ENCODE peak calls at places on chromosomes 11 and 22, in six cellular contexts. A, J, Q, R, W and V are unnamed samples.

GRCh38 chr11:29321293-29322132 is 695.3 kb downstream of the KCNA4 start:
- DNase-seq in J (no peak), W (no peak), R (no peak), A (no peak), Q (no peak), V (no peak)

GRCh38 chr11:16749666-16750065 is 11.2 kb downstream of the C11orf58 start:
- DNase-seq in W (no peak), J (no peak), Q (no peak), R (no peak), A (no peak), V (no peak)

GRCh38 chr11:31822604-31823371 is 11.7 kb upstream of the PAX6 start:
- DNase-seq in A (peak), Q (no peak), J (no peak), R (no peak), W (no peak), V (no peak)

GRCh38 chr11:8832571-8833260 is 78.3 kb upstream of the AKIP1 start:
- DNase-seq in A (peak), W (no peak), R (no peak), Q (no peak), J (no peak), V (no peak)

GRCh38 chr11:69718147-69718546 is 14.3 kb upstream of the FGF19 start:
- DNase-seq in R (peak), A (peak), J (peak), W (no peak), Q (no peak), V (no peak)

GRCh38 chr22:40628354-40629042 is 8.0 kb downstream of the MRTFA start:
- DNase-seq in R (no peak), J (no peak), Q (no peak), W (no peak), A (no peak), V (no peak)

GRCh38 chr11:12673601-12673923 is 659 bp upstream of the TEAD1 start:
- DNase-seq in W (no peak), Q (no peak), J (no peak), R (no peak), A (no peak), V (no peak)

GRCh38 chr11:14578551-14578956 is 58.4 kb upstream of the PSMA1 start:
- DNase-seq in A (peak), J (no peak), W (peak), Q (peak), R (no peak), V (no peak)

GRCh38 chr11:47259178-47259977 is 1.6 kb downstream of the NR1H3 start:
- DNase-seq in A (peak), W (no peak), Q (peak), J (no peak), R (no peak), V (no peak)

GRCh38 chr22:45268167-45268957 is 16.4 kb upstream of the UPK3A start:
- DNase-seq in W (peak), A (peak), Q (peak), R (peak), J (peak), V (peak)

GRCh38 chr11:121800704-121801516 is 315.1 kb downstream of the BLID start:
- DNase-seq in Q (no peak), J (peak), W (no peak), A (peak), R (peak), V (no peak)

GRCh38 chr22:47678048-47678447 is 915.6 kb downstream of the TBC1D22A start:
- DNase-seq in A (no peak), W (no peak), Q (no peak), J (no peak), R (no peak), V (no peak)

GRCh38 chr11:1796297-1797011 is 32.7 kb upstream of the CTSD start:
- DNase-seq in W (no peak), A (peak), Q (no peak), R (no peak), J (no peak), V (no peak)

GRCh38 chr11:74470526-74470925 is 3.2 kb upstream of the KCNE3 start:
- DNase-seq in A (no peak), W (no peak), J (no peak), Q (no peak), R (no peak), V (no peak)

GRCh38 chr11:84089072-84090057 is 803.2 kb upstream of the CCDC90B start:
- DNase-seq in W (no peak), R (no peak), Q (no peak), J (no peak), A (no peak), V (no peak)

GRCh38 chr22:19995611-19996339 is 20.8 kb downstream of the ARVCF start:
- DNase-seq in J (no peak), R (no peak), W (no peak), Q (no peak), A (no peak), V (no peak)

GRCh38 chr11:74321487-74322188 is 10.2 kb upstream of the P4HA3 start:
- DNase-seq in W (no peak), J (no peak), A (peak), Q (no peak), R (peak), V (peak)

GRCh38 chr11:96161271-96162089 is 181.5 kb downstream of the MAML2 start:
- DNase-seq in Q (no peak), J (no peak), A (no peak), R (no peak), W (no peak), V (no peak)

GRCh38 chr22:36331912-36332622 is 55.7 kb downstream of the MYH9 start:
- DNase-seq in J (no peak), R (no peak), W (peak), A (peak), Q (peak), V (no peak)

GRCh38 chr11:3014314-3014938 is 22.3 kb upstream of the NAP1L4 start:
- DNase-seq in W (peak), R (no peak), A (no peak), Q (peak), J (no peak), V (no peak)

GRCh38 chr11:16981651-16982194 is 32.5 kb downstream of the PLEKHA7 start:
- DNase-seq in R (peak), J (peak), Q (no peak), A (peak), W (no peak), V (no peak)

GRCh38 chr22:26484360-26484706 is 656 bp downstream of the SRRD start:
- DNase-seq in W (no peak), J (no peak), A (no peak), R (no peak), Q (no peak), V (no peak)

GRCh38 chr11:18749681-18750319 is 23.8 kb upstream of the IGSF22 start:
- DNase-seq in A (peak), R (peak), J (no peak), W (no peak), Q (no peak), V (no peak)

GRCh38 chr11:74005721-74006517 is 3.0 kb downstream of the UCP3 start:
- DNase-seq in R (no peak), A (no peak), Q (no peak), J (no peak), W (no peak), V (no peak)

GRCh38 chr11:93468286-93468685 is 74.9 kb downstream of the SMCO4 start:
- DNase-seq in W (no peak), Q (no peak), A (no peak), J (no peak), R (no peak), V (no peak)

GRCh38 chr11:90737328-90738050 is 514.6 kb upstream of the CHORDC1 start:
- DNase-seq in W (no peak), R (no peak), J (no peak), Q (no peak), A (no peak), V (no peak)

GRCh38 chr11:61325649-61326414 is 7.1 kb downstream of the DDB1 start:
- DNase-seq in J (no peak), A (no peak), Q (no peak), W (no peak), R (no peak), V (no peak)

GRCh38 chr11:69484427-69485259 is 3.2 kb downstream of the LINC01488 start:
- DNase-seq in W (no peak), Q (no peak), R (no peak), J (no peak), A (no peak), V (no peak)

GRCh38 chr22:27642104-27642800 is 159.3 kb downstream of the MN1 start:
- DNase-seq in J (peak), W (no peak), R (no peak), Q (no peak), A (no peak), V (no peak)

GRCh38 chr11:72162891-72163492 is 27.5 kb downstream of the FOLR3 start:
- DNase-seq in W (no peak), J (no peak), Q (no peak), A (no peak), R (no peak), V (no peak)

GRCh38 chr11:299081-299891 is at the start of gene IFITM5:
- DNase-seq in W (no peak), Q (no peak), R (no peak), A (no peak), J (no peak), V (no peak)

GRCh38 chr11:296206-296975 is 2.9 kb downstream of the IFITM5 start:
- DNase-seq in A (no peak), J (no peak), W (no peak), Q (no peak), R (no peak), V (no peak)

GRCh38 chr11:296976-297665 is 2.2 kb downstream of the IFITM5 start:
- DNase-seq in Q (no peak), W (no peak), J (no peak), R (no peak), A (no peak), V (no peak)

GRCh38 chr11:298406-299065 is 790 bp downstream of the IFITM5 start:
- DNase-seq in R (no peak), W (no peak), J (no peak), Q (peak), A (no peak), V (no peak)

GRCh38 chr11:297666-298405 is 1.5 kb downstream of the IFITM5 start:
- DNase-seq in J (no peak), A (no peak), R (no peak), Q (no peak), W (peak), V (no peak)
- H3K4me3 ChIP-seq in J (no peak), A (no peak), R (no peak), Q (no peak), W (no peak), V (no peak)

GRCh38 chr11:119728651-119729580 is at the start of gene NECTIN1:
- DNase-seq in A (peak), J (peak), Q (peak), R (peak), W (peak), V (no peak)

GRCh38 chr11:119730789-119731386 is 1.9 kb upstream of the NECTIN1 start:
- DNase-seq in J (no peak), A (no peak), R (no peak), Q (no peak), W (no peak), V (no peak)

GRCh38 chr11:119729581-119730346 is 764 bp upstream of the NECTIN1 start:
- DNase-seq in Q (peak), W (no peak), J (peak), R (no peak), A (peak), V (no peak)

GRCh38 chr11:119728226-119728626 is 774 bp downstream of the NECTIN1 start:
- DNase-seq in Q (peak), R (no peak), A (no peak), J (peak), W (no peak), V (no peak)

GRCh38 chr11:119730347-119730613 is 1.3 kb upstream of the NECTIN1 start:
- DNase-seq in A (no peak), W (no peak), R (no peak), Q (no peak), J (no peak), V (no peak)
- H3K4me3 ChIP-seq in A (no peak), W (no peak), R (peak), Q (peak), J (no peak), V (no peak)

DNA sequence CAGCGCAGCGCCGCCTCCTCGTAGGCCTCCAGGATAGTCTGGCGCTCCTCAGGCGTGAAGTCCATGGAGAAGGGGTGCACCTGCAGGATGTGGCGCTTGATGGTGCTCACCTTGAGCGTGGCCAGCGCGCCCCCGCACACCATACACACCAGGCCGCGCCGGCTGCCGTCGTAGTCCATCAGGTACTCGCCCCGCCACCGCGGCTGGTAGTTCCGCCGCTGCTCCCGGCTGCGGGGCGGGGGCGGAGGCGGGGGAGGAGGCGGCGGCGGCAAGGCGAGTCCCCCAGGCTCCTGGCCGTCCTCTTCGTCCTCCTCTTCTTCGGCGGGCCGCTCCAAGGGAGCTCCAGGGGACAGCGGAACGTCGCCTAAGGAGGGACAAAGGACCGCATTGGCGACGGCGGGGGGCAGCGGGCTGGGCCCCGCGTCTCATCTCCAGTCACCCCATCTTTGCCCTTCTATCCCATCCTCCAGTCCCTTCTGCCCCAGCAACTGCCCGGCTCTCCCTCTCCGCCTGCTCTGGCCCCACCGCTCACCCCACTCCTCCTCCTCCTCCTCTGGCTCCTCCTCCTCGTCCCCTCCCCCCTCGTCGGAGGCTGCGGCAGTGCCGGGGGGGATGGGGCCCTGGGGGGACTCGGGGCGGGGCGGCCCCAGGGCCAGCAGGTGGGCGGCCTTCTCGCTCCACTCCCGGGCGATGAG is 4.9 kb downstream of the ZFTA start:
- DNase-seq in A (peak), W (no peak), R (no peak), J (peak), Q (peak), V (no peak)
- H3K4me3 ChIP-seq in A (peak), W (no peak), R (peak), J (peak), Q (peak), V (peak)

DNA sequence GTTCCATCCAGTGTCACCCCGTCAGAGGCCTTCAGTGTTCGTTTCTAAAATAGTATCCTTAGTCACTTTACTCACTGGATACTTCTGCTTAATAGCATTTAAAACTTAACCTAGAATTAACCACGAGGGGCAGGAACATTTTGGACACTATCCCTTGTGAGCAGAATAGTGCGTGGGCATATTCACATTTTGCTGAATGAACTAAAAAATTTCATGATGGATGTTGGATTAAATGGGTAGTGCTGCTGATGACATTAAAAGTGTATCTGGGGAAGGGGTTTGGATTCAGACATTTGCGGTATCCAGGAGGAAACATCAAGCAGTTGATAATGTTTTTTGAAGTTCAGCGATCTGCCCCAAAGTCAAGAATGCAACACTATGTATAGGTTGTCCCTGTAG is 750 bp upstream of the NAT10 start:
- DNase-seq in J (no peak), W (no peak), Q (no peak), A (no peak), R (peak), V (no peak)
- H3K4me3 ChIP-seq in J (peak), W (peak), Q (peak), A (peak), R (peak), V (peak)

DNA sequence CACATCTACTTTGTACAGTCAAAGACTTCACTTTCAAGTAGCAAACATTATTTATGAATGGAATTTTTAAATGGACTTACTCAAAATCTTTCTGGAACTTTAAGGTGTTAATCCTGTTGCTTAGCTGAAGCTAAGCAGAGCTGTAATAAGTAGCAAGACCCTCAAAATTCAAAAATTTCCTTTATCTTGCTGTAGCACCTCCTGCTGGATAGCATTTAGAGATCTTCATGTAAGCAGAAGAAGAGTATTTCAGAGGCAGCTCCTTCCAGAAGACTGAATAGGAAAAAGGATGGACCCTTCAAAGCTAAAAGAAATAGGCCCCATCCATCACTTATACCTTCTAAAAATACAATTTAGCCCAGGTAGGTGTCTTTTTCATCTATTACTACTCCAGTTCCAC is 3.4 kb downstream of the PHF21A start:
- DNase-seq in R (no peak), W (no peak), J (no peak), Q (no peak), A (peak), V (no peak)
- H3K4me3 ChIP-seq in R (no peak), W (no peak), J (no peak), Q (no peak), A (no peak), V (no peak)

DNA sequence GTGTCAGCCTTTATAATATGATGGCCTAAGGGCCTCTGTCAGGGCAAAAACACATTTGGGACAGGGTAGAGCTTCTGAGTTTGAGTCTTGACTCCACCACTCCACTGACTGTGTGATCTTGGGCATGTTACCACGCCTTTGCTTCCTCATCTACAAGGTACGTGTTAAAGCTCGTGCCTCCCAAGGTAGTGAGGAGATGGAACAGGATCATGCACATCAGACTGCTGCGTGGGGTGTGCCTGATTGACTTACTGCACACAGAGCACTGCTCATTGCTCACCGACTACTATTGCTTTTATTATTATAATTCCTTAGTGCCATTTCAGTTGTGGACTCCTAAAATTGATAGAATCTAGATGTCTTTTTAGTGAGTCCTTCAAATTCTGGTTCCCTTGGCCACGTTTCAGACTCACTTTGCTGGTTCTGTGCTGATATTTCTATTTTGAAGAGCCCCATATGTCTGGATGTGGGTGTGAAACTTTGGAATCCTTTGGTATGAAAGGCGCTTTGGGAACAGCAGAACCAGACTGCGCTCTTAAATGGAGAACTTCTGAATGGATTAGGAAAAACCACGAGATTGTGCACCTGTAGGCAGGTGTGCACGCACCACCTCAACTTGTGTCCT is 44.1 kb upstream of the RAB1B start:
- DNase-seq in R (no peak), Q (no peak), W (no peak), A (no peak), J (no peak), V (no peak)
- H3K4me3 ChIP-seq in R (no peak), Q (no peak), W (no peak), A (no peak), J (no peak), V (no peak)

DNA sequence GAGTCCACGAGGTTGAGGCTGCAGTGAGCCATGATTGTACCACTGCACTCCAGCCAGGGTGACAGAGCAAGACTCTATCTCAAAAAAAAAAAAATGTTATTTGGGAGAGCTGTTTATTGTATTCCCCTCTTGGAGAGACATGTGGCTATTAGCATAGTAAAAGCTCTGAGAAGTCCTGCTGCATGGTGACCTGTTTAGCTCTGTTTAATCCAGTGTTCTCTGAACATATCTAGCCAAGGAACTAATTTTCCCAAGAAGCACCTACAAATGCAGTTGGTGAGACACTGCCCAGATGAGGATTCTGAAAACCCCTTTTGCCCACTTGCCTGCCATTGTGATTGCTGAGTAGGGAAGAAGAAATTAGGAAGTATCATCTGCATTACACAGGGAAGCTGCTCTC is 15.6 kb downstream of the TIMP3 start:
- DNase-seq in R (no peak), Q (no peak), J (no peak), A (no peak), W (no peak), V (no peak)
- H3K4me3 ChIP-seq in R (no peak), Q (no peak), J (no peak), A (no peak), W (no peak), V (no peak)

GRCh38 chr22:50488006-50488677 is 1.5 kb downstream of the MIOX start:
- DNase-seq in R (no peak), J (no peak), W (no peak), A (no peak), Q (no peak), V (no peak)

GRCh38 chr22:50485221-50486131 is 1.2 kb upstream of the MIOX start:
- DNase-seq in A (no peak), Q (no peak), J (no peak), W (no peak), R (no peak), V (no peak)

GRCh38 chr22:50487290-50488005 is 789 bp downstream of the MIOX start:
- DNase-seq in A (no peak), Q (no peak), W (no peak), J (no peak), R (no peak), V (no peak)

GRCh38 chr22:50488886-50489285 is 2.2 kb downstream of the MIOX start:
- DNase-seq in W (no peak), Q (no peak), J (no peak), R (no peak), A (no peak), V (no peak)

GRCh38 chr22:50486561-50487289 is at the start of gene MIOX:
- DNase-seq in R (no peak), A (no peak), Q (no peak), W (no peak), J (no peak), V (no peak)
- H3K4me3 ChIP-seq in R (no peak), A (no peak), Q (no peak), W (no peak), J (peak), V (no peak)

DNA sequence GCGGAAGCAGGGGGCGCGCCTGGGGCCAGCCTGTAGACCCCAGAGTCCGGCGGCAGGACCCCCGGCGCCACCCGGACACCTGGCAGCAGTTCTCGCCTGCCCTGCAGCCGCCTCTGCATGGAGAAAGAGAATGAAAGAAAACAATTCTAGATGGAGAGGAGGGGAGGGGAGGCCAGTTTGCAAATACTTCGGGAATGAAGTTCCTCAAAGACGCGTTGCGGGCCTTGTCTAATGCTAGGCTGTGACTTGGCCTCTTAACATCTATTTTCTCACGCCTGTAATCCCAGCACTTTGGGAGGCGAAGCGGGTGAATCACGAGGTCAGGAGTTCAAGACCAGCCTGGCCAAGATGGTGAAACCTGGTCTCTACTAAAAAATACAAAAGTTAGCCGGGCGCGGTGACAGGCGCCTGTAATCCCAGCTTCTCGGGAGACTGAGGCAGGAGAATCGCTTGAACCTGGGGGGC is 2.1 kb upstream of the BARX2 start:
- DNase-seq in R (no peak), A (peak), Q (no peak), J (no peak), W (no peak), V (no peak)
- H3K4me3 ChIP-seq in R (peak), A (no peak), Q (peak), J (no peak), W (peak), V (peak)